ENCODE peak calls at places on chromosomes 12 and 14, in four cellular contexts. C is tibial artery, V is uterus, P is ovary. J is an unnamed sample.

GRCh38 chr12:57632898-57633825 is at the start of gene B4GALNT1:
- DNase-seq in C (no peak), V (peak; percentile 63), P (peak; percentile 66), J (peak; percentile 48)

GRCh38 chr14:22796087-22796707 is 19.0 kb downstream of the SLC7A7 start:
- DNase-seq in C (no peak), V (no peak), P (no peak), J (no peak)

GRCh38 chr14:76236172-76237130 is 84.7 kb downstream of the GPATCH2L start:
- DNase-seq in C (no peak), V (no peak), P (no peak), J (peak; percentile 5)

GRCh38 chr14:63922696-63923421 is 70.1 kb downstream of the SYNE2 start:
- DNase-seq in C (peak; percentile 67), V (no peak), P (no peak), J (peak; percentile 81)

GRCh38 chr12:52259850-52260249 is 14.6 kb upstream of the KRT86 start:
- DNase-seq in C (peak; percentile 48), V (no peak), P (no peak), J (no peak)

GRCh38 chr12:122980192-122981035 is at the start of gene ARL6IP4:
- DNase-seq in C (peak; percentile 73), V (peak; percentile 61), P (peak; percentile 75), J (peak; percentile 52)

GRCh38 chr14:93832665-93833064 is 44.4 kb upstream of the PRIMA1 start:
- DNase-seq in C (peak; percentile 68), V (peak; percentile 23), P (no peak), J (no peak)

GRCh38 chr12:56362130-56363059 is at the start of gene APOF:
- DNase-seq in C (no peak), V (no peak), P (no peak), J (no peak)

GRCh38 chr12:124927325-124928094 is 13.1 kb upstream of the UBC start:
- DNase-seq in C (peak; percentile 94), V (peak; percentile 91), P (peak; percentile 91), J (peak; percentile 90)

GRCh38 chr12:26121323-26121740 is 3.5 kb downstream of the BHLHE41 start:
- DNase-seq in C (no peak), V (no peak), P (no peak), J (peak; percentile 28)

GRCh38 chr12:6540181-6540877 is 6.0 kb downstream of the GAPDH start:
- DNase-seq in C (peak; percentile 97), V (peak; percentile 93), P (peak; percentile 88), J (peak; percentile 95)

GRCh38 chr14:97554597-97554996 is 757.4 kb downstream of the VRK1 start:
- DNase-seq in C (no peak), V (no peak), P (no peak), J (no peak)

GRCh38 chr12:57234571-57235011 is 5.1 kb downstream of the SHMT2 start:
- DNase-seq in C (no peak), V (no peak), P (no peak), J (no peak)

GRCh38 chr12:10559241-10559640 is 53.6 kb downstream of the EIF2S3B start:
- DNase-seq in C (no peak), V (no peak), P (no peak), J (no peak)

GRCh38 chr14:90883782-90884181 is 67.6 kb upstream of the TTC7B start:
- DNase-seq in C (no peak), V (no peak), P (no peak), J (peak; percentile 33)

GRCh38 chr14:74613211-74613914 is 1.3 kb upstream of the LTBP2 start:
- DNase-seq in C (peak; percentile 59), V (no peak), P (no peak), J (no peak)

GRCh38 chr14:93962701-93963601 is 13.4 kb downstream of the ASB2 start:
- DNase-seq in C (no peak), V (no peak), P (no peak), J (no peak)

GRCh38 chr14:83816755-83817154 is 1713.2 kb upstream of the FLRT2 start:
- DNase-seq in C (no peak), V (no peak), P (no peak), J (no peak)

GRCh38 chr14:53663709-53664108 is 292.9 kb downstream of the BMP4 start:
- DNase-seq in C (no peak), V (peak; percentile 16), P (no peak), J (peak; percentile 7)

GRCh38 chr12:19139795-19140194 is 10.3 kb downstream of the PLEKHA5 start:
- DNase-seq in C (no peak), V (no peak), P (no peak), J (no peak)

GRCh38 chr14:61416587-61416986 is 95.2 kb downstream of the PRKCH start:
- DNase-seq in C (no peak), V (no peak), P (no peak), J (no peak)

GRCh38 chr12:4441355-4442330 is 4.0 kb downstream of the FGF6 start:
- DNase-seq in C (no peak), V (no peak), P (no peak), J (no peak)

GRCh38 chr12:83114042-83114441 is 427.3 kb downstream of the TMTC2 start:
- DNase-seq in C (no peak), V (no peak), P (no peak), J (no peak)

GRCh38 chr14:104889374-104889755 is 24.3 kb downstream of the CEP170B start:
- DNase-seq in C (peak; percentile 61), V (no peak), P (no peak), J (no peak)

GRCh38 chr12:42104087-42104486 is 40.6 kb downstream of the GXYLT1 start:
- DNase-seq in C (no peak), V (no peak), P (no peak), J (no peak)
- TF ChIP-seq CTCF in C (no peak), V (no peak), P (no peak), J (peak; percentile 29)

DNA sequence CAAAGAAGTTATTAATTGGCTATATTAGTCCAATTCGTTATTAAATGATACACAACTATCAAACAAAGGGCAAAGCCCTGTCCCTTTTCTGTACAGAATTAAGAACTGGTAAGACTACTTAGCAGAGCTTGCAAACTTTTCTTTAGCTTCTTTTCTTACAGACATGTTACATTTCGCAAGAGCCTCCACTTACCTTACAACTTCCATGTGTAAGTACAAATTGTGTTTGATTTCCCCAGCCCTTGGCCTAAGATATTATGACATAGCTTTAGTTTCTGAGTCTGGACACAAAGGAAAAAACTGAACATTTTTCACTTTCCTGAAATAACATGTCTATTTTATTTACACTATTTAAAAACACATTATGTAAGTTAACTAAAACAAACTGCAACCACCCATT is 1.7 kb downstream of the ATF7 start:
- DNase-seq in C (no peak), V (no peak), P (no peak), J (peak; percentile 50)
- H3K4me3 ChIP-seq in C (peak overlapping the region; percentile 58), V (peak overlapping the region; percentile 70), P (peak overlapping the region; percentile 74), J (peak overlapping the region; percentile 92)

DNA sequence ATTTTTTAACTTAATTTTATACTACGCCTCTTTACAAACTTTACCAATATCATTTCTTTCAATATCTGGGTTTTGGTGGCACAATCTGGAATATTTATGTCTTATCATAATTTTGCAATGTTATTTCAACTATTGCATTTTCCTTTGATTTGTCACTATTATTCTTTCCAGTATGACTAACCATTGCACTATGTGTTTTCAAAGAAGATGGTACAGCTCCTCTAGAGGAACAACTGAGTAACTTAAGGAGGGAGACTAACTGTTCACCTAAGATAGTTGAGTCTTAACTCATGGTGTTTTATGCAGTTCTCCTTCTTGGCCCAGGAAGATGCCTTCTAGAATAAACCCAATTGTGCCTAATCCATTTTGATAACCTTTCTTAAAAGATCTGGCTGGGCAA is 60.5 kb upstream of the KIF21A start:
- DNase-seq in C (no peak), V (no peak), P (no peak), J (peak; percentile 74)
- TF ChIP-seq CTCF in C (no peak), V (no peak), P (no peak), J (peak; percentile 54)

GRCh38 chr12:32181498-32182175 is 75.0 kb downstream of the BICD1 start:
- DNase-seq in C (no peak), V (no peak), P (no peak), J (no peak)
- H3K4me3 ChIP-seq in C (no peak overlapping the region), V (no peak overlapping the region), P (no peak overlapping the region), J (no peak overlapping the region)

J was measured in fibroblast of the aortic adventitia.